ENCODE peak calls at places on chromosomes 7 and 10, in six cellular contexts. One of them, this sample, is unnamed.

GRCh38 chr7:45718464-45719330 is 144.5 kb downstream of the ADCY1 start:
- DNase-seq in body of pancreas: no peak
- DNase-seq in adrenal gland: no peak
- DNase-seq in fibroblast of lung: no peak
- DNase-seq in IMR-90: peak; percentile 10
- DNase-seq in tibial artery: no peak
- DNase-seq in this sample: no peak

GRCh38 chr10:93288679-93289634 is 193.2 kb downstream of the MYOF start:
- DNase-seq in tibial artery: peak; percentile 74
- DNase-seq in body of pancreas: peak; percentile 76
- DNase-seq in fibroblast of lung: peak; percentile 71
- DNase-seq in adrenal gland: peak; percentile 72
- DNase-seq in IMR-90: peak; percentile 84
- DNase-seq in this sample: peak; percentile 99

GRCh38 chr10:73404690-73405089 is 9.2 kb downstream of the ANXA7 start:
- DNase-seq in body of pancreas: no peak
- DNase-seq in tibial artery: no peak
- DNase-seq in fibroblast of lung: no peak
- DNase-seq in adrenal gland: no peak
- DNase-seq in IMR-90: no peak
- DNase-seq in this sample: no peak

GRCh38 chr10:75097666-75098285 is 13.7 kb upstream of the SAMD8 start:
- DNase-seq in adrenal gland: no peak
- DNase-seq in tibial artery: no peak
- DNase-seq in body of pancreas: no peak
- DNase-seq in fibroblast of lung: peak; percentile 40
- DNase-seq in IMR-90: peak; percentile 26
- DNase-seq in this sample: no peak

GRCh38 chr10:47057471-47057870 is 146.2 kb downstream of the PTPN20 start:
- DNase-seq in IMR-90: no peak
- DNase-seq in adrenal gland: no peak
- DNase-seq in fibroblast of lung: no peak
- DNase-seq in body of pancreas: no peak
- DNase-seq in tibial artery: no peak
- DNase-seq in this sample: no peak

GRCh38 chr7:138089080-138089901 is 13.0 kb downstream of the AKR1D1 start:
- DNase-seq in tibial artery: no peak
- DNase-seq in IMR-90: no peak
- DNase-seq in body of pancreas: no peak
- DNase-seq in fibroblast of lung: peak; percentile 11
- DNase-seq in adrenal gland: peak; percentile 39
- DNase-seq in this sample: peak; percentile 45

GRCh38 chr7:97064972-97065587 is 40.4 kb upstream of the DLX5 start:
- DNase-seq in fibroblast of lung: peak; percentile 64
- DNase-seq in adrenal gland: no peak
- DNase-seq in tibial artery: no peak
- DNase-seq in IMR-90: peak; percentile 58
- DNase-seq in body of pancreas: peak; percentile 20
- DNase-seq in this sample: peak; percentile 42

GRCh38 chr7:2012044-2012900 is 220.5 kb downstream of the MAD1L1 start:
- DNase-seq in IMR-90: no peak
- DNase-seq in fibroblast of lung: no peak
- DNase-seq in adrenal gland: no peak
- DNase-seq in tibial artery: peak; percentile 59
- DNase-seq in body of pancreas: peak; percentile 5
- DNase-seq in this sample: no peak

GRCh38 chr10:131933695-131934086 is 32.9 kb downstream of the PPP2R2D start:
- DNase-seq in body of pancreas: no peak
- DNase-seq in tibial artery: no peak
- DNase-seq in fibroblast of lung: no peak
- DNase-seq in adrenal gland: peak; percentile 1
- DNase-seq in IMR-90: no peak
- DNase-seq in this sample: no peak

GRCh38 chr7:107201795-107202450 is 33.1 kb downstream of the HBP1 start:
- DNase-seq in tibial artery: no peak
- DNase-seq in adrenal gland: peak; percentile 31
- DNase-seq in IMR-90: peak; percentile 18
- DNase-seq in fibroblast of lung: peak; percentile 33
- DNase-seq in body of pancreas: peak; percentile 86
- DNase-seq in this sample: peak; percentile 66

GRCh38 chr10:77637986-77638765 is 568 bp upstream of the KCNMA1 start:
- DNase-seq in tibial artery: peak; percentile 81
- DNase-seq in fibroblast of lung: peak; percentile 61
- DNase-seq in body of pancreas: peak; percentile 53
- DNase-seq in IMR-90: peak; percentile 53
- DNase-seq in adrenal gland: no peak
- DNase-seq in this sample: no peak

GRCh38 chr7:102073931-102074880 is 212.5 kb upstream of the SH2B2 start:
- DNase-seq in IMR-90: peak; percentile 56
- DNase-seq in tibial artery: no peak
- DNase-seq in body of pancreas: no peak
- DNase-seq in fibroblast of lung: no peak
- DNase-seq in adrenal gland: no peak
- DNase-seq in this sample: no peak

GRCh38 chr7:111370002-111370401 is 192.3 kb downstream of the IMMP2L start:
- DNase-seq in IMR-90: no peak
- DNase-seq in tibial artery: no peak
- DNase-seq in body of pancreas: no peak
- DNase-seq in fibroblast of lung: no peak
- DNase-seq in adrenal gland: no peak
- DNase-seq in this sample: no peak

GRCh38 chr7:149626972-149627371 is 129.4 kb upstream of the ZNF746 start:
- DNase-seq in body of pancreas: no peak
- DNase-seq in fibroblast of lung: no peak
- DNase-seq in IMR-90: no peak
- DNase-seq in adrenal gland: no peak
- DNase-seq in tibial artery: no peak
- DNase-seq in this sample: no peak

GRCh38 chr10:31121797-31122586 is 90.3 kb upstream of the ZNF438 start:
- DNase-seq in adrenal gland: no peak
- DNase-seq in body of pancreas: no peak
- DNase-seq in fibroblast of lung: no peak
- DNase-seq in tibial artery: no peak
- DNase-seq in IMR-90: peak; percentile 46
- DNase-seq in this sample: no peak

GRCh38 chr10:75408911-75409885 is 7.6 kb upstream of the ZNF503 start:
- DNase-seq in IMR-90: no peak
- DNase-seq in fibroblast of lung: no peak
- DNase-seq in body of pancreas: peak; percentile 85
- DNase-seq in tibial artery: peak; percentile 89
- DNase-seq in adrenal gland: peak; percentile 81
- DNase-seq in this sample: peak; percentile 87

GRCh38 chr7:29255839-29256782 is 61.5 kb downstream of the CHN2 start:
- DNase-seq in tibial artery: no peak
- DNase-seq in adrenal gland: no peak
- DNase-seq in fibroblast of lung: no peak
- DNase-seq in body of pancreas: no peak
- DNase-seq in IMR-90: no peak
- DNase-seq in this sample: peak; percentile 83

GRCh38 chr10:91076991-91077548 is 143.4 kb upstream of the PCGF5 start:
- DNase-seq in tibial artery: no peak
- DNase-seq in adrenal gland: no peak
- DNase-seq in IMR-90: no peak
- DNase-seq in fibroblast of lung: no peak
- DNase-seq in body of pancreas: no peak
- DNase-seq in this sample: no peak

GRCh38 chr7:136144182-136144581 is 167.0 kb upstream of the MTPN start:
- DNase-seq in IMR-90: no peak
- DNase-seq in body of pancreas: no peak
- DNase-seq in adrenal gland: no peak
- DNase-seq in fibroblast of lung: no peak
- DNase-seq in tibial artery: no peak
- DNase-seq in this sample: no peak

GRCh38 chr10:17229016-17229716 is 1.1 kb downstream of the VIM start:
- DNase-seq in adrenal gland: peak; percentile 85
- DNase-seq in body of pancreas: peak; percentile 71
- DNase-seq in fibroblast of lung: peak; percentile 93
- DNase-seq in tibial artery: peak; percentile 96
- DNase-seq in IMR-90: peak; percentile 89
- DNase-seq in this sample: peak; percentile 73

GRCh38 chr7:73881352-73882059 is 20.5 kb downstream of the TMEM270 start:
- DNase-seq in fibroblast of lung: no peak
- DNase-seq in tibial artery: no peak
- DNase-seq in IMR-90: no peak
- DNase-seq in body of pancreas: no peak
- DNase-seq in adrenal gland: no peak
- DNase-seq in this sample: no peak

GRCh38 chr10:99528867-99529285 is 3.9 kb upstream of the NKX2-3 start:
- DNase-seq in fibroblast of lung: peak; percentile 23
- DNase-seq in tibial artery: no peak
- DNase-seq in body of pancreas: no peak
- DNase-seq in IMR-90: no peak
- DNase-seq in adrenal gland: no peak
- DNase-seq in this sample: no peak

GRCh38 chr10:22945934-22946673 is 18.3 kb downstream of the ARMC3 start:
- DNase-seq in fibroblast of lung: no peak
- DNase-seq in adrenal gland: no peak
- DNase-seq in IMR-90: no peak
- DNase-seq in body of pancreas: no peak
- DNase-seq in tibial artery: no peak
- DNase-seq in this sample: no peak

GRCh38 chr7:132489776-132490237 is 86.5 kb downstream of the PLXNA4 start:
- DNase-seq in body of pancreas: no peak
- DNase-seq in IMR-90: no peak
- DNase-seq in adrenal gland: no peak
- DNase-seq in fibroblast of lung: no peak
- DNase-seq in tibial artery: no peak
- DNase-seq in this sample: no peak

GRCh38 chr10:130393342-130393741 is 257.2 kb downstream of the GLRX3 start:
- DNase-seq in IMR-90: no peak
- DNase-seq in adrenal gland: no peak
- DNase-seq in body of pancreas: no peak
- DNase-seq in tibial artery: no peak
- DNase-seq in fibroblast of lung: no peak
- DNase-seq in this sample: no peak

GRCh38 chr7:138738551-138739335 is 37.6 kb upstream of the SVOPL start:
- DNase-seq in adrenal gland: peak; percentile 88
- DNase-seq in fibroblast of lung: peak; percentile 90
- DNase-seq in body of pancreas: peak; percentile 84
- DNase-seq in IMR-90: peak; percentile 84
- DNase-seq in tibial artery: peak; percentile 76
- DNase-seq in this sample: peak; percentile 50

GRCh38 chr7:158733762-158734494 is 29.3 kb upstream of the NCAPG2 start:
- DNase-seq in adrenal gland: no peak
- DNase-seq in tibial artery: no peak
- DNase-seq in fibroblast of lung: no peak
- DNase-seq in body of pancreas: no peak
- DNase-seq in IMR-90: no peak
- DNase-seq in this sample: no peak
- TF ChIP-seq CTCF in adrenal gland: no peak
- TF ChIP-seq CTCF in tibial artery: no peak
- TF ChIP-seq CTCF in fibroblast of lung: no peak
- TF ChIP-seq CTCF in body of pancreas: no peak
- TF ChIP-seq CTCF in IMR-90: no peak
- TF ChIP-seq CTCF in this sample: no peak

DNA sequence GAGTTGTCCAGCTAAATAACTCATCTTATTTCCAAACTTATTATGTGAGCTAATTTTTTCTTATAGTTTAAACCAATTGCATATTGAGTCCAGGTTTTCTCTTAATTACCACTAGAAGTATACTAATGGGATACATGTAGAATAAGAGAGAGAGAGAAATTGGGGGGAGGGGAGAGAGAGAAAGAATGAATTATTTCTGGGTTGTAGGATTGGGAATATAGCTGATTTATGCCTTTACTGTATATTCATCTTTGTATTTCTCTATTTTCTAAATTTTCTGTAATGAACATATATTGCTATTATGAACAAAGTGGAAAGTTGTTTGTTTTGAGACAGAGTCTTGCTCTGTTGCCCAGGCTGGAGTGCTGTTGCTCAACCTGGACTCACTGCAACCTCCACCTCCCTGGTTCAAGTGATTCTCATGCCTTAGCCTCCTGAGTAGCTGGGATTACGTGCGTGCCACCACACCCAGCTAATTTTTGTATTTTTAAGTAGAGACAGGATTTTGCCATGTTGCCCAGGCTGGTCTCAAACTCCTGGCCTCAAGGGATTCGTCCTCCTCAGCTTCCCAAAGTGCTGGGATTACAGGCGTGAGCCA is 26.1 kb upstream of the ITGB1 start:
- DNase-seq in body of pancreas: no peak
- DNase-seq in adrenal gland: no peak
- DNase-seq in tibial artery: no peak
- DNase-seq in fibroblast of lung: no peak
- DNase-seq in IMR-90: no peak
- DNase-seq in this sample: no peak
- H3K27ac ChIP-seq in body of pancreas: no peak overlapping the region
- H3K27ac ChIP-seq in adrenal gland: no peak overlapping the region
- H3K27ac ChIP-seq in tibial artery: no peak overlapping the region
- H3K27ac ChIP-seq in fibroblast of lung: peak overlapping the region; percentile 98
- H3K27ac ChIP-seq in IMR-90: peak overlapping the region; percentile 63
- H3K27ac ChIP-seq in this sample: peak overlapping the region; percentile 82

GRCh38 chr7:108417926-108418325 is 38.3 kb downstream of the NRCAM start:
- DNase-seq in body of pancreas: no peak
- DNase-seq in IMR-90: no peak
- DNase-seq in adrenal gland: no peak
- DNase-seq in tibial artery: no peak
- DNase-seq in fibroblast of lung: no peak
- DNase-seq in this sample: no peak
- TF ChIP-seq CTCF in body of pancreas: no peak
- TF ChIP-seq CTCF in IMR-90: no peak
- TF ChIP-seq CTCF in adrenal gland: no peak
- TF ChIP-seq CTCF in tibial artery: no peak
- TF ChIP-seq CTCF in fibroblast of lung: no peak
- TF ChIP-seq CTCF in this sample: no peak

GRCh38 chr10:43845121-43845520 is 196.4 kb upstream of the ZNF32 start:
- DNase-seq in tibial artery: no peak
- DNase-seq in IMR-90: no peak
- DNase-seq in body of pancreas: no peak
- DNase-seq in adrenal gland: no peak
- DNase-seq in fibroblast of lung: no peak
- DNase-seq in this sample: no peak

GRCh38 chr10:43846187-43846680 is 197.6 kb upstream of the ZNF32 start:
- DNase-seq in fibroblast of lung: peak; percentile 89
- DNase-seq in IMR-90: peak; percentile 57
- DNase-seq in tibial artery: no peak
- DNase-seq in body of pancreas: no peak
- DNase-seq in adrenal gland: peak; percentile 68
- DNase-seq in this sample: no peak

GRCh38 chr10:43842496-43842895 is 193.8 kb upstream of the ZNF32 start:
- DNase-seq in body of pancreas: no peak
- DNase-seq in IMR-90: no peak
- DNase-seq in adrenal gland: no peak
- DNase-seq in tibial artery: no peak
- DNase-seq in fibroblast of lung: no peak
- DNase-seq in this sample: no peak

GRCh38 chr10:43843331-43844101 is 194.8 kb upstream of the ZNF32 start:
- DNase-seq in tibial artery: peak; percentile 90
- DNase-seq in fibroblast of lung: peak; percentile 79
- DNase-seq in adrenal gland: peak; percentile 33
- DNase-seq in IMR-90: peak; percentile 86
- DNase-seq in body of pancreas: no peak
- DNase-seq in this sample: no peak

DNA sequence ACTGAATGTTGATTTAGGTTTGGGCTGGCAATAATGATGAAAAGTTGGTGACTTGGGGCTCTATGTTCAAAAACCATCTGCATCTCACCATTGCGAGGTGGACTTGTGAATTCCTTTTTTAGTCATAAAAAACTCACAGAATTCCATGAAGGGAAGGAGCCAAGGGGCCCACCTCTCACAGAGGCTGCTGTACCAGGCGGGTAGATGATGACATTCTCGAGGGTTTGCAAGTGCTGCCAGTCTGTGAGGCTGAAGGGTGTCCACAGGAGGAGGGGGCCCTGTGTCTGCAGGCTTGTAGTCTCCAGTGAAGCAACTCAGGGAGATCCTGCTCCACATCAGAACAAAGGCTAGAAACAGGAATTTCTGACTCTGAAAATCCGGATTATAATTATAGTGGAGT is 195.6 kb upstream of the ZNF32 start:
- DNase-seq in tibial artery: peak; percentile 65
- DNase-seq in fibroblast of lung: no peak
- DNase-seq in body of pancreas: no peak
- DNase-seq in adrenal gland: no peak
- DNase-seq in IMR-90: no peak
- DNase-seq in this sample: no peak
- H3K27ac ChIP-seq in tibial artery: peak overlapping the region; percentile 26
- H3K27ac ChIP-seq in fibroblast of lung: peak overlapping the region; percentile 49
- H3K27ac ChIP-seq in body of pancreas: no peak overlapping the region
- H3K27ac ChIP-seq in adrenal gland: no peak overlapping the region
- H3K27ac ChIP-seq in IMR-90: no peak overlapping the region
- H3K27ac ChIP-seq in this sample: no peak overlapping the region